ENCODE peak calls at places on chromosome 22, in four cellular contexts. K is body of pancreas, L is right lobe of liver, O is cardiac fibroblast. X is an unnamed sample.

GRCh38 chr22:18050065-18050464 is 25.7 kb upstream of the MICAL3 start:
- DNase-seq in L (no peak), O (no peak), K (no peak), X (peak)

GRCh38 chr22:46753761-46754109 is 8.7 kb upstream of the TBC1D22A start:
- DNase-seq in L (no peak), K (no peak), O (no peak), X (no peak)

GRCh38 chr22:33766056-33766455 is 154.2 kb downstream of the LARGE1 start:
- DNase-seq in L (no peak), K (no peak), O (no peak), X (no peak)

GRCh38 chr22:24315367-24315781 is 44.7 kb downstream of the SPECC1L start:
- DNase-seq in K (no peak), O (no peak), L (no peak), X (no peak)

GRCh38 chr22:17734197-17734596 is 40.1 kb downstream of the BID start:
- DNase-seq in L (no peak), K (no peak), O (peak), X (no peak)

GRCh38 chr22:45867118-45867905 is 109.7 kb downstream of the WNT7B start:
- DNase-seq in L (peak), O (peak), K (peak), X (no peak)

GRCh38 chr22:44850946-44851345 is 98.6 kb downstream of the ARHGAP8 start:
- DNase-seq in K (no peak), O (no peak), L (no peak), X (no peak)

GRCh38 chr22:34236527-34236926 is 316.3 kb upstream of the LARGE1 start:
- DNase-seq in L (peak), K (no peak), O (no peak), X (peak)

GRCh38 chr22:32745251-32745995 is 56.1 kb upstream of the TIMP3 start:
- DNase-seq in L (no peak), O (peak), K (peak), X (no peak)

GRCh38 chr22:47043835-47044721 is 281.6 kb downstream of the TBC1D22A start:
- DNase-seq in O (peak), K (peak), L (peak), X (no peak)

GRCh38 chr22:24697671-24698082 is 76.8 kb downstream of the PIWIL3 start:
- DNase-seq in K (peak), L (no peak), O (no peak), X (peak)

GRCh38 chr22:37186997-37187522 is 987 bp downstream of the C1QTNF6 start:
- DNase-seq in K (no peak), L (peak), O (no peak), X (no peak)

GRCh38 chr22:35178446-35178845 is 78.8 kb upstream of the HMGXB4 start:
- DNase-seq in K (no peak), O (no peak), L (no peak), X (no peak)

GRCh38 chr22:45318168-45318557 is 8.4 kb downstream of the FAM118A start:
- DNase-seq in K (peak), O (peak), L (no peak), X (no peak)

GRCh38 chr22:35353318-35353717 is 27.6 kb upstream of the HMOX1 start:
- DNase-seq in K (no peak), L (no peak), O (no peak), X (no peak)

GRCh38 chr22:45094081-45094720 is 69.5 kb upstream of the NUP50 start:
- DNase-seq in O (no peak), K (no peak), L (no peak), X (no peak)

GRCh38 chr22:25746012-25746373 is 4.0 kb downstream of the MYO18B start:
- DNase-seq in O (peak), K (no peak), L (no peak), X (no peak)

GRCh38 chr22:49930596-49931412 is 12.4 kb downstream of the CRELD2 start:
- DNase-seq in K (peak), L (peak), O (peak), X (peak)

GRCh38 chr22:43471606-43472135 is 59.9 kb downstream of the MPPED1 start:
- DNase-seq in O (no peak), L (no peak), K (no peak), X (no peak)

GRCh38 chr22:46561435-46561905 is 24.1 kb upstream of the CELSR1 start:
- DNase-seq in K (no peak), L (peak), O (no peak), X (peak)

GRCh38 chr22:22720201-22720723 is 75.8 kb downstream of the GGTLC2 start:
- DNase-seq in L (no peak), K (no peak), O (peak), X (no peak)

GRCh38 chr22:30640361-30640760 is 4.8 kb downstream of the SLC35E4 start:
- DNase-seq in L (no peak), K (no peak), O (no peak), X (no peak)

GRCh38 chr22:30635273-30636225 is at the start of gene SLC35E4:
- DNase-seq in K (peak), L (peak), O (peak), X (peak)

GRCh38 chr22:30634477-30635233 is 926 bp upstream of the SLC35E4 start:
- DNase-seq in O (peak), L (peak), K (peak), X (peak)

GRCh38 chr22:30636226-30637077 is 871 bp downstream of the SLC35E4 start:
- DNase-seq in K (peak), O (peak), L (peak), X (no peak)

GRCh38 chr22:30637701-30638114 is 2.1 kb downstream of the SLC35E4 start:
- DNase-seq in O (peak), K (no peak), L (no peak), X (no peak)
- H3K4me3 ChIP-seq in O (peak), K (no peak), L (no peak), X (no peak)

GRCh38 chr22:48754611-48755331 is 1072.9 kb downstream of the BRD1 start:
- DNase-seq in L (no peak), K (no peak), O (no peak), X (no peak)

GRCh38 chr22:48758021-48758561 is 1069.6 kb downstream of the BRD1 start:
- DNase-seq in O (no peak), K (no peak), L (peak), X (no peak)

GRCh38 chr22:48755332-48755949 is 1072.2 kb downstream of the BRD1 start:
- DNase-seq in L (no peak), K (no peak), O (no peak), X (no peak)

GRCh38 chr22:48757581-48757980 is 1070.1 kb downstream of the BRD1 start:
- DNase-seq in K (no peak), L (peak), O (no peak), X (no peak)

DNA sequence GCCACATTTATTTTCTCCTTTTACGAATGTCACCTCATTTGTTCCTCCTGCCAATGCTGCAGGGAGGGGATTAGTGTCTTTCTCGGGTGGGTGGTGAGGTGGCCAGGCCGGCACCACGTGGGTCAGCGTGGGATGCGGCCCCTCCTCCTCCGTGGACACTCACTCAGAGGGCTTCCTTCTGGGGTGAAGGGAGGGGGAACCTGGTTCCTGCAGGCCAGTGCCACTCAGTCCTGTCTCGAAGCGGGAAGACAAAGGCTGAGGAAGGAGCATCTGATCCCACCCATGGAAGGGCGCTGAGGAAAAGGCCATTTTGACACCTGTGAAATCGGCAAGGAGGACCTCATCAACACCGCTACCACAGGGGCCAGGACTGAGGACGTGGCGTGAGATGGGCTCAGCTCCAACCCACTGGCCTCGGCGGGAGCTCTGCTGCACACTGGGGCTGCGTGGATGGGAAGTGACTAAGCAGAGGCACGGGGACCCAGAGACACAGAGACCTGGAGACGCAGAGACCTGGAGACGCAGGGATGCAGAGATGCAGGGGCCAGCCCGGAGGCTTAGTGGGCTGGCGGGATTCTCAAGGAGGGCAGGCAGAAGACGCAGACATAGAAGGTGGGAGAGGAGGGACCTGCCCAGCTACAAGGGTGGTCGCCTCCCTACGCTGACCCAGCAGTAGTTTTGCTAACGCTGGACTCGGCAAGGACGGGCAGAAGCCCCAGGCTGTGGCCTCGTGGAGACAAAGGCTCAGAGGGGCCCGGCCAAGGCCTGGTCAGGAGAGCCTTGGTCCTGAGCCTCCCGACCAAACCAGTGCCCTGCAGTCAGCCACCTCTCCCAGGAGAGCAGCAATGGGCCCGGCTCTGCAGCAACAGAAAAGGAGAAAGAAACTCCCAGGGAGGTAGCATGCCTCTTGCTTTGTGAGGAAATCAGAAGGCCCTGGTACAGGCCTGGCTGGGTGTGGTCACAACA is 1071.2 kb downstream of the BRD1 start:
- DNase-seq in O (no peak), L (peak), K (no peak), X (no peak)
- TF ChIP-seq CTCF in O (no peak), L (no peak), K (no peak), X (no peak)

GRCh38 chr22:48808038-48808960 is 1019.4 kb downstream of the BRD1 start:
- DNase-seq in O (no peak), K (no peak), L (no peak), X (no peak)
- H3K4me3 ChIP-seq in O (no peak), K (no peak), L (no peak), X (no peak)

GRCh38 chr22:39013923-39014722 is at the start of gene APOBEC3C:
- DNase-seq in K (peak), L (peak), O (peak), X (no peak)
- TF ChIP-seq CTCF in K (no peak), L (no peak), O (no peak), X (no peak)

DNA sequence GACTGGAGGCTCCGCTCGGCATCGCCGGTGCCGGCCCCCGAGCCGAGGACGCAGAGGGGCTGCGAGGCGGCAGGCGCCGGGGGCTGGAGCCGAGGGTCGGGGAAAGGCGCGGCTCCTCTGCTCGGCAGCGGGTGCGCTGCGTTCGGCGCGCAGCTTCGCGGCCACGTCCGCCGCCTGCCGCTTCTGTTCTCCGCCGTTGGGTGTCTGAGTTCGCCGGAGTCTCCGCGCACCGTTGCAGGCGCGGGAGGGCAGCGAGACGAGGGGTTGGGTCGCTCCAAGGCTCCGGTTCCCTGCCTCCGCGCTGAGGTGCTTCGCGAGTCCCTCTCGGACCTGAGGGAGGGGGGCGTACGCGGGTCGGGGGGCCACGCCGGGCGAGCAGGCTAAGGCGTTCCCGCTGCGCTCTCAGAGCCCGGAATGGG is 350 bp downstream of the MN1 start:
- DNase-seq in O (peak), L (no peak), K (peak), X (no peak)
- H3K4me3 ChIP-seq in O (peak), L (peak), K (peak), X (peak)